ENCODE peak calls at places on chromosomes 12 and 14, in seven cellular contexts. L, F, G, A, Q, M and C are unnamed samples.

GRCh38 chr12:121796855-121797751 is 3.6 kb upstream of the RHOF start:
- DNase-seq in Q (peak), M (no peak), A (peak), L (no peak), G (peak), F (peak), C (no peak)

GRCh38 chr12:123083661-123084571 is 67.0 kb downstream of the PITPNM2 start:
- DNase-seq in M (peak), Q (no peak), L (peak), F (no peak), A (peak), G (no peak), C (peak)

GRCh38 chr12:62739266-62739831 is 195.6 kb downstream of the PPM1H start:
- DNase-seq in A (no peak), G (no peak), M (no peak), Q (no peak), L (no peak), F (no peak), C (no peak)

GRCh38 chr12:121495746-121496145 is 85.1 kb downstream of the KDM2B start:
- DNase-seq in F (no peak), A (no peak), G (no peak), M (no peak), Q (no peak), L (no peak), C (no peak)

GRCh38 chr12:51183816-51184215 is 10.9 kb upstream of the TFCP2 start:
- DNase-seq in G (no peak), F (peak), L (no peak), Q (no peak), M (no peak), A (peak), C (no peak)

GRCh38 chr14:81625343-81625742 is 91.7 kb upstream of the SEL1L start:
- DNase-seq in Q (no peak), F (no peak), L (no peak), G (no peak), M (no peak), A (no peak), C (peak)

GRCh38 chr14:49220492-49220891 is 365.7 kb downstream of the RPS29 start:
- DNase-seq in M (no peak), A (no peak), F (no peak), G (no peak), Q (no peak), L (no peak), C (no peak)

GRCh38 chr14:27528328-27528727 is 930.5 kb upstream of the NOVA1 start:
- DNase-seq in Q (no peak), M (no peak), F (no peak), G (no peak), A (no peak), L (no peak), C (no peak)

GRCh38 chr14:26088260-26088659 is 509.6 kb downstream of the NOVA1 start:
- DNase-seq in G (no peak), A (no peak), M (no peak), F (no peak), L (no peak), Q (no peak), C (no peak)

GRCh38 chr12:97283297-97283696 is 179.3 kb upstream of the RMST start:
- DNase-seq in F (no peak), G (no peak), M (no peak), A (no peak), L (no peak), Q (no peak), C (no peak)

DNA sequence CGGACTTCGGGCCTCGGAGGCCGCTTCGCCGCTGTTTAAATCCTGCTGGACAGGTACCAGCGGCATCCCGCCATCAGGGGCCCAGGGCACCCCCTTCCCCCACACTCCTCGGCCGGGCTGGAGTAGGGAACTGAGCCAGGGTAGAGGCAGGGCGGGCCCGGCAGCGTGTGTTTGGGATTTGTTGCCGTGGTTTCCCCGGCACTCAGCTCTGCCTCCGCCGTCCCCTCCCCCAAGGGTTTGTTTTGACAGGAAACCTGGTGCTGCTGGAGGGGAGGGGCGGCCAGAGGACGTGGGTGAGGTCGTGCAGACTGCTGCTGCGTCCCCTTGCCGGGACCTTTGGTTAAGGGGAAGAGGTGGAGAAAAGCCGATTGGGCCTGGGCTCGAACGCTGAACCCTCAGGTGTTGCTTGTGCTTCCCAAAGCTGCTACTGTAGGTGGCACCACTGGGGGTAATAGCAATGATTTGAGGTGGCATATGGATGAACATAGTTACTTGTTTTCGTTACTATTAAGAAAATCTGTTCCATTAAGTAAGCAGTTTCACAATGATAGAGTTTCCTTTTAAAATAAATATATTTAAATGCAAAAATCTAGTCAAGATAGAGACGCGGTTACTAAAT is 778 bp downstream of the TCP11L2 start:
- DNase-seq in L (peak), Q (peak), A (peak), M (peak), F (peak), G (peak), C (peak)
- TF ChIP-seq CTCF in L (no peak), Q (no peak), A (no peak), M (peak), F (no peak), G (no peak), C (no peak)

GRCh38 chr12:78559441-78559840 is 305.1 kb upstream of the SYT1 start:
- DNase-seq in Q (no peak), G (no peak), M (no peak), F (no peak), L (no peak), A (no peak), C (no peak)

GRCh38 chr12:78568326-78569020 is 296.1 kb upstream of the SYT1 start:
- DNase-seq in Q (no peak), F (no peak), M (no peak), A (no peak), G (no peak), L (no peak), C (no peak)

GRCh38 chr12:78560633-78561032 is 303.9 kb upstream of the SYT1 start:
- DNase-seq in M (no peak), A (no peak), L (no peak), Q (no peak), F (no peak), G (no peak), C (no peak)

GRCh38 chr12:78566461-78566860 is 298.1 kb upstream of the SYT1 start:
- DNase-seq in M (no peak), L (no peak), Q (no peak), A (no peak), G (no peak), F (no peak), C (no peak)

GRCh38 chr12:78562358-78563205 is 302.0 kb upstream of the SYT1 start:
- DNase-seq in A (no peak), L (no peak), F (no peak), M (no peak), Q (no peak), G (no peak), C (no peak)
- TF ChIP-seq CTCF in A (no peak), L (no peak), F (no peak), M (no peak), Q (no peak), G (peak), C (peak)

GRCh38 chr14:36505892-36506731 is 13.9 kb downstream of the NKX2-1 start:
- DNase-seq in A (no peak), L (no peak), Q (no peak), M (no peak), F (no peak), G (no peak), C (peak)
- TF ChIP-seq CTCF in A (no peak), L (no peak), Q (no peak), M (no peak), F (no peak), G (no peak), C (no peak)

GRCh38 chr12:26629864-26630263 is 203.1 kb downstream of the ITPR2 start:
- DNase-seq in Q (no peak), G (no peak), F (no peak), M (no peak), A (no peak), L (no peak), C (no peak)
- TF ChIP-seq CTCF in Q (peak), G (no peak), F (no peak), M (no peak), A (no peak), L (no peak), C (peak)

DNA sequence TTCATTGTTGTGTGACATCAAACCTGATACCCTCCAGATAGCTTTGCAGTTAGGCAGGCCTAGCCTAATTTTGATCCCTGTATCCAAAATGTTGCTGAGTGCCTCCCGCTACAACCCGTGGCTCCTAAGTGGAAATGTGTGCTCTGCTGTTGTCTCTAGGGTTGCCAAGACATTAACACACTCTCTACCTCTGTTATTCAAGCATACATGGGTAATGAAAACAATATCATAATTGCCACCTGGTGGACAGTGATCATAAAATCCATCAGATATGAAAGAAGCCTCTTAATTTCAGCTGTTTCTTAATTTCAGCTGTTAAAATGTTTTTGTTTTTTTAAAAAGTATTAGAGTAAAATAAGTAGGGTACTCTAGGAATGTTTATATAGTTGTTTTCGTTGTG is 93.5 kb downstream of the PLEKHA5 start:
- DNase-seq in A (no peak), F (no peak), Q (no peak), G (no peak), M (no peak), L (no peak), C (no peak)
- TF ChIP-seq CTCF in A (no peak), F (peak), Q (no peak), G (peak), M (no peak), L (no peak), C (no peak)

GRCh38 chr12:120422892-120423456 is 14.9 kb upstream of the COX6A1 start:
- DNase-seq in L (no peak), F (no peak), A (no peak), G (no peak), Q (no peak), M (no peak), C (no peak)
- TF ChIP-seq CTCF in L (no peak), F (no peak), A (no peak), G (no peak), Q (no peak), M (no peak), C (no peak)